ENCODE peak calls at places on chromosomes 4 and X, in six cellular contexts. One of them, this sample, is unnamed.
A peak's percentile ranks its signal among the peaks of the same experiment; 100 is the strongest.

GRCh38 chrX:32293962-32294708 is 917.2 kb downstream of the DMD start:
- DNase-seq in cerebellar cortex: no peak
- DNase-seq in NCI-H1048: no peak
- DNase-seq in fibroblast of pulmonary artery: peak; percentile 1
- DNase-seq in ACHN: no peak
- DNase-seq in skeletal muscle cell: no peak
- DNase-seq in this sample: no peak

GRCh38 chr4:99887837-99888236 is 6.4 kb downstream of the LAMTOR3 start:
- DNase-seq in ACHN: no peak
- DNase-seq in NCI-H1048: no peak
- DNase-seq in skeletal muscle cell: no peak
- DNase-seq in cerebellar cortex: peak; percentile 29
- DNase-seq in fibroblast of pulmonary artery: peak; percentile 37
- DNase-seq in this sample: no peak

GRCh38 chr4:7721984-7722551 is 217.6 kb downstream of the AFAP1 start:
- DNase-seq in NCI-H1048: no peak
- DNase-seq in fibroblast of pulmonary artery: peak; percentile 27
- DNase-seq in cerebellar cortex: no peak
- DNase-seq in skeletal muscle cell: no peak
- DNase-seq in ACHN: peak; percentile 2
- DNase-seq in this sample: peak; percentile 26

GRCh38 chr4:6008092-6008551 is 10.1 kb downstream of the C4orf50 start:
- DNase-seq in NCI-H1048: no peak
- DNase-seq in skeletal muscle cell: no peak
- DNase-seq in cerebellar cortex: no peak
- DNase-seq in fibroblast of pulmonary artery: no peak
- DNase-seq in ACHN: no peak
- DNase-seq in this sample: no peak

GRCh38 chr4:56959064-56959463 is 18.3 kb downstream of the NOA1 start:
- DNase-seq in skeletal muscle cell: no peak
- DNase-seq in cerebellar cortex: no peak
- DNase-seq in ACHN: no peak
- DNase-seq in NCI-H1048: no peak
- DNase-seq in fibroblast of pulmonary artery: no peak
- DNase-seq in this sample: no peak

GRCh38 chrX:139112432-139112831 is 400.9 kb upstream of the FGF13 start:
- DNase-seq in cerebellar cortex: no peak
- DNase-seq in skeletal muscle cell: peak; percentile 40
- DNase-seq in ACHN: no peak
- DNase-seq in fibroblast of pulmonary artery: no peak
- DNase-seq in NCI-H1048: no peak
- DNase-seq in this sample: no peak

GRCh38 chrX:53091354-53091753 is 2.6 kb upstream of the KANTR start:
- DNase-seq in NCI-H1048: no peak
- DNase-seq in fibroblast of pulmonary artery: no peak
- DNase-seq in ACHN: no peak
- DNase-seq in cerebellar cortex: no peak
- DNase-seq in skeletal muscle cell: no peak
- DNase-seq in this sample: no peak

GRCh38 chr4:65645185-65645584 is 25.1 kb downstream of the EPHA5 start:
- DNase-seq in skeletal muscle cell: no peak
- DNase-seq in NCI-H1048: no peak
- DNase-seq in cerebellar cortex: no peak
- DNase-seq in ACHN: peak; percentile 6
- DNase-seq in fibroblast of pulmonary artery: peak; percentile 38
- DNase-seq in this sample: no peak

GRCh38 chr4:20954541-20954940 is 254.3 kb downstream of the PACRGL start:
- DNase-seq in skeletal muscle cell: no peak
- DNase-seq in ACHN: no peak
- DNase-seq in cerebellar cortex: no peak
- DNase-seq in NCI-H1048: no peak
- DNase-seq in fibroblast of pulmonary artery: no peak
- DNase-seq in this sample: no peak

GRCh38 chr4:46249106-46249505 is 125.3 kb upstream of the GABRG1 start:
- DNase-seq in cerebellar cortex: no peak
- DNase-seq in skeletal muscle cell: no peak
- DNase-seq in fibroblast of pulmonary artery: no peak
- DNase-seq in ACHN: no peak
- DNase-seq in NCI-H1048: no peak
- DNase-seq in this sample: no peak

GRCh38 chrX:13759152-13759718 is 24.7 kb downstream of the OFD1 start:
- DNase-seq in skeletal muscle cell: no peak
- DNase-seq in NCI-H1048: no peak
- DNase-seq in ACHN: no peak
- DNase-seq in cerebellar cortex: no peak
- DNase-seq in fibroblast of pulmonary artery: no peak
- DNase-seq in this sample: no peak

GRCh38 chrX:121000589-121000988 is 15.0 kb upstream of the CT47A1 start:
- DNase-seq in NCI-H1048: no peak
- DNase-seq in skeletal muscle cell: no peak
- DNase-seq in fibroblast of pulmonary artery: peak; percentile 59
- DNase-seq in ACHN: peak; percentile 7
- DNase-seq in cerebellar cortex: peak; percentile 0
- DNase-seq in this sample: no peak

This sample was measured in adrenal gland.